ENCODE peak calls at places on chromosomes 6 and 20, in seven cellular contexts. Z is CD14-positive monocyte; S is RWPE1; F is cardiac fibroblast; B is GM23338; E is left ventricle myocardium inferior; N is CD4-positive, alpha-beta T cell. L is an unnamed sample.

GRCh38 chr6:72863106-72863505 is 241.2 kb downstream of the KCNQ5 start:
- DNase-seq in S (no peak), N (no peak), Z (no peak), E (no peak), B (no peak), F (no peak), L (no peak)

GRCh38 chr6:38354905-38355304 is 284.8 kb downstream of the BTBD9 start:
- DNase-seq in E (no peak), S (no peak), Z (no peak), F (no peak), B (no peak), N (no peak), L (no peak)

GRCh38 chr20:20436689-20437088 is 68.8 kb downstream of the INSM1 start:
- DNase-seq in E (no peak), F (no peak), Z (no peak), N (no peak), S (no peak), B (no peak), L (no peak)

GRCh38 chr6:132495604-132496079 is 17.3 kb downstream of the STX7 start:
- DNase-seq in E (no peak), N (no peak), B (no peak), F (no peak), Z (no peak), S (no peak), L (no peak)

GRCh38 chr6:143634486-143634885 is 43.3 kb upstream of the PHACTR2 start:
- DNase-seq in Z (no peak), S (peak), F (no peak), B (no peak), E (no peak), N (no peak), L (no peak)

GRCh38 chr6:76861403-76861802 is 601.9 kb downstream of the HTR1B start:
- DNase-seq in N (no peak), F (no peak), E (no peak), B (peak), S (peak), Z (no peak), L (no peak)

GRCh38 chr20:40689100-40689942 is at the start of gene MAFB:
- DNase-seq in E (peak), S (peak), N (no peak), B (peak), F (peak), Z (peak), L (peak)

GRCh38 chr6:151021878-151022277 is 156.4 kb downstream of the MTHFD1L start:
- DNase-seq in N (no peak), Z (no peak), E (no peak), S (no peak), B (no peak), F (peak), L (no peak)

GRCh38 chr20:35978041-35978513 is 9.7 kb downstream of the CNBD2 start:
- DNase-seq in Z (peak), F (peak), S (no peak), E (no peak), B (no peak), N (no peak), L (no peak)

GRCh38 chr6:121873595-121873994 is 438.1 kb downstream of the GJA1 start:
- DNase-seq in E (no peak), N (no peak), S (no peak), Z (no peak), B (no peak), F (no peak), L (no peak)

GRCh38 chr6:66226099-66226498 is 519.1 kb upstream of the EYS start:
- DNase-seq in S (peak), B (no peak), F (no peak), N (no peak), E (no peak), Z (no peak), L (no peak)

GRCh38 chr6:121333196-121333595 is 1.1 kb downstream of the TBC1D32 start:
- DNase-seq in N (no peak), E (no peak), S (no peak), B (no peak), F (no peak), Z (no peak), L (no peak)

GRCh38 chr6:109373762-109374161 is 8.5 kb downstream of the CD164 start:
- DNase-seq in N (no peak), Z (peak), S (no peak), B (no peak), E (no peak), F (no peak), L (no peak)

GRCh38 chr6:56659721-56660373 is 17.2 kb upstream of the DST start:
- DNase-seq in B (no peak), S (no peak), Z (no peak), F (no peak), E (no peak), N (no peak), L (no peak)

GRCh38 chr20:63706852-63707557 is 771 bp downstream of the ARFRP1 start:
- DNase-seq in F (peak), Z (peak), N (peak), B (peak), S (peak), E (no peak), L (peak)
- TF ChIP-seq CTCF in F (peak), Z (no peak), N (peak), B (peak), S (peak), E (no peak), L (peak)

DNA sequence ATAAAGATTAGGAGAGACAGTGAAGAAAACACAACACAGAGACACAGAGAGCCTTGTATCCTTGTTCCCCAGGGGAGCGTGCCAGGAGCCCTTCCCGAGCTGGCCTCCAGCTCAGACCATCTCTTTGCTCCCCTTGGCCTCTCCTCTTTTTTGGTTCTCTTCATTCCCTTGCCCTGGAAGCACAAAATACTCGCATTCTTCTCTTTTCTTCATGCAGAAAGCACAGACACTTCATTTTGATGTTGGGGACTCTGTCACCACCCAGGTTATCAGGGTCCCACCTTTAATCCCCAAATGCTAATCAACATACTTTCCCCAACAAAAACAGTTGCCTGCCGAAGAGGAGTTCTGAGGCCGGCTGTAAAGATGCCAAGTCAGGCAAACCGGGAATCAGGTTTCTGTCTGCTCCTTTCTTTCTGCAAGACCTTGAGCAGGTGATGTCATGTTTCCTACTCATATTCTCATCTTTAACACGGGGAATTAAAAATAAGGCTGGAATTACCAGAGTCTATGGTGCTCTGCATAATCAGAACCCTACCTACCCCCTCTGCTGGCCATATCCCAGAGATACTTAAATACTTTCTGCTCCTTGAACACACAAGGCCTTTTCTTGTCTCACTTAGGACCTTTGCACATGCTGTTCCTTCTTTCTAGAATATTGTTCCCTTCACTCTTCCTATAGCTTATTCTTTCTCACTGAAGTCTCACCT is 21.7 kb downstream of the TGM6 start:
- DNase-seq in N (no peak), Z (no peak), E (no peak), B (peak), F (peak), S (peak), L (no peak)
- TF ChIP-seq CTCF in N (no peak), Z (peak), E (no peak), B (peak), F (peak), S (peak), L (peak)

GRCh38 chr6:35229304-35229703 is 15.5 kb downstream of the SCUBE3 start:
- DNase-seq in E (no peak), S (no peak), N (no peak), B (no peak), Z (no peak), F (no peak), L (no peak)
- TF ChIP-seq CTCF in E (no peak), S (no peak), N (no peak), B (no peak), Z (no peak), F (no peak), L (no peak)

GRCh38 chr6:42454428-42454791 is 2.7 kb upstream of the TRERF1 start:
- DNase-seq in Z (no peak), N (no peak), B (peak), E (peak), S (no peak), F (no peak), L (no peak)
- TF ChIP-seq CTCF in Z (no peak), N (no peak), B (no peak), E (no peak), S (no peak), F (no peak), L (no peak)

DNA sequence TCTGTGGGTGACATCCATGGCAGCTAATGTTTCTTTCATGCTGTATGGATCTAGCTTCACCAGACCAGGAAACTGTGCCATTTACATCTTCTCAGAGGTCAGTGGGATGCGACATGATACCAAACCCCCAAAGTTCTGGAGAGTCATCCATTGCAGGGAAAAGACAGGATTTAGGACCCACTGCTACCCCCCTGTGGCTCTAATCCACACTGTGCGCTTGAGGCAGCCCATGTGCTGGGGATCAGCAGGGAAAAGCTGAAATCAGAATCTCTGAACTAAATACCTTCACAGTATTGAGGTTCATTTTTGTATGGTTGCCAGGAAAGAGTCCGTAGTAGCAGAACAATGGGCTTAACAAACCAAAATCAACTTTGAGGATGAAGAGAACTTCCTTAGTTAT is 164.4 kb downstream of the TMEM242 start:
- DNase-seq in F (no peak), S (no peak), Z (no peak), E (no peak), B (peak), N (no peak), L (no peak)
- TF ChIP-seq CTCF in F (no peak), S (no peak), Z (no peak), E (peak), B (peak), N (no peak), L (peak)

DNA sequence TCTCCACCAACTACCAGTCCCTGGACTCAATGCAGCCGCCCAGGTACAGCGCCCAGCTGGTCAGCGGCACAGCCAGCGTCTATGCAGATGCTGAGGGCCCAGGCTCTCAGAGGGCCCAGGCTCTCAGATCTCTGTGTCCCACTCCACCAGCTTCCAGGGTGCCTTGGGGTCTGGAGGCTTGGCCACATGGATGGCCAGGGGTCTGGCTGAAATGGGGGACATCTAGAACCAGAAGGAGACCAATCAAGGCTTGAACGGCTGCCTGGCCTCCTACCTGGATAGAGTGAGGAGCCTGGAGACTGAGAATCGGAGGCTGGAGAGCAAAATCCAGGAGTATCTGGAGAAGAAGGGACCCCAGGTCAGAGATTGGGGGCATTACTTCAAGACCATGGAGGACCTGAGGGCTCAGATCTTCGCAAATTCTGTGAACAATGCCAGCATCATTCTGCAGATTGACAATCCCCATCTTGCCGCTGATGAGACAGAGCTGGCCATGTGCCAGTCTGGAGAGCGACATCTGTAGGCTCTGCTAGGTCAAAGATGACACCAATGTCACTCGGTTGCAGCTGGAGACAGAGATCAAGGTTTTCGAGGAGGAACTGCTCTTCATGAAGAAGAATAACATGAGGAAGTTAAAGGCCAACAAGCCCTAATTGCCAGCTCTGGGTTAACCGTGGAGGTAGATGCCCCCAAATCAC is 44.1 kb upstream of the GRM4 start:
- DNase-seq in F (no peak), E (peak), Z (peak), B (no peak), S (no peak), N (peak), L (peak)
- TF ChIP-seq CTCF in F (no peak), E (no peak), Z (no peak), B (no peak), S (no peak), N (no peak), L (no peak)

GRCh38 chr6:142417331-142417750 is 115.5 kb downstream of the ADGRG6 start:
- DNase-seq in B (no peak), S (no peak), Z (no peak), N (no peak), E (no peak), F (no peak), L (no peak)
- TF ChIP-seq CTCF in B (no peak), S (no peak), Z (no peak), N (no peak), E (no peak), F (no peak), L (no peak)

DNA sequence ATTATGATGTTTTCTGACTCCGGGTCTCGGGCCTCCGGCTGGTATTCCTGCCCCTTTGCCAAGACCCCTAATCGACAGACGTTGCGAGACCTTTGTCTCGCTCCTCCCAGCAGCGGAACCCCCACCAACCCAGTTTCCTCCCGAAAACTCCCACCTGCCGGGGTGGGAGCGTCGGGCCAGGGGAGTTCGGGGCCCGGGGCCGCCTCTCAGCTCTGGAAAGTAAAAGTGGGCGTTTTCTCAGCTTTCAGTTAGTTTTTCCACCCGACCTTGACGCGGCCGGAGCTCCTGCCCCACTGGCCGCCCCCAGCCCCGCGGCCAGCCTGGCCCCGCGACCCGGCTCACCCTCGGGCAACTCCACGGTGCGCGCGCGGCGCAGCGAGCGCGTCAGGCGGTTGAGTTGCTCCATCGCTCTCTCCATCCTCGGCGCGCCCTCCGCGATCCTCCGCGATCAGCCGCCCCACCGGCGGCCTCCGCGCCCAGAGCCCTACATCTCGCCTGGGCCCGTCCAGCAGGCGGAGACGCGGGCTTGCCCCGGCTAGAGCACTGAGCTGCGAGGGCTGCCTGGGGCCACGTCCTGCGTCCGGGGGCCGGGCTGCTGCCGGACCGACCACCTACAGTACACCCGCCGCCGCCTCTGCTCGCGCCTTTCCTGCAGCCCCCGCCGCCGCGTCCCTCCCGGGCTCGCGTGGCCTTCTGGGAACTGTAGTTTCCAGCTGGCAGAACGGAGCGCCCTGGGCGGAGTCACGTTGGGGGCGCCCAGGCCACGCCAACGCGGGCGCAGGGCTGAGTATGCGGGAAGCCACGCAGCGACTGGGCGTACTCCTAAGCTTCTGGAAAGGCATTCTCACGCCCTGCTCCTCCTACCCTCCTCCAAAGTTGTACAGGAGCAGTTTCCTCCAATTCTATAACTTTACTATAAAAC is at the start of gene HACE1:
- DNase-seq in B (peak), F (peak), S (peak), N (peak), Z (peak), E (peak), L (peak)
- TF ChIP-seq CTCF in B (peak), F (no peak), S (no peak), N (peak), Z (peak), E (peak), L (peak)

DNA sequence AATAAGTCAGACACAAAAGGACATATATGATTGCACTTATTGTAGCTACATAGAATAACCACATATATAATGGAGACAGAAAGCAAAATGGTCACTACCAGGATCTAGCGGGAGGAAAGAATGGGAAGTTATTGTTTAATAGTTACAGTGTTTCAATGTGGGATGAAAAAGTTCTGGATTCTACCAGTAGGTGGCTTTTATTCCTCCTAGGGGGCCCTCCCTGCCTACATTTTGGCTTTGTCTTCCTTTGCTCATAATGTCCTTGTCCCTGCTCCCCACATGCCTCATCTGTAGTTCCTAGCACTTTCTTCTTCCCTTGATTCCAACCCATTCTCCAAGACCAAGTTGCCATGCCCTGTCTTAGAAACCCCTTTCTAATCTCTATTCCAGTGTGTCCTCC is 16.3 kb downstream of the ZNF133 start:
- DNase-seq in S (no peak), B (peak), E (no peak), Z (no peak), N (no peak), F (no peak), L (no peak)
- TF ChIP-seq CTCF in S (no peak), B (peak), E (no peak), Z (no peak), N (no peak), F (peak), L (peak)

DNA sequence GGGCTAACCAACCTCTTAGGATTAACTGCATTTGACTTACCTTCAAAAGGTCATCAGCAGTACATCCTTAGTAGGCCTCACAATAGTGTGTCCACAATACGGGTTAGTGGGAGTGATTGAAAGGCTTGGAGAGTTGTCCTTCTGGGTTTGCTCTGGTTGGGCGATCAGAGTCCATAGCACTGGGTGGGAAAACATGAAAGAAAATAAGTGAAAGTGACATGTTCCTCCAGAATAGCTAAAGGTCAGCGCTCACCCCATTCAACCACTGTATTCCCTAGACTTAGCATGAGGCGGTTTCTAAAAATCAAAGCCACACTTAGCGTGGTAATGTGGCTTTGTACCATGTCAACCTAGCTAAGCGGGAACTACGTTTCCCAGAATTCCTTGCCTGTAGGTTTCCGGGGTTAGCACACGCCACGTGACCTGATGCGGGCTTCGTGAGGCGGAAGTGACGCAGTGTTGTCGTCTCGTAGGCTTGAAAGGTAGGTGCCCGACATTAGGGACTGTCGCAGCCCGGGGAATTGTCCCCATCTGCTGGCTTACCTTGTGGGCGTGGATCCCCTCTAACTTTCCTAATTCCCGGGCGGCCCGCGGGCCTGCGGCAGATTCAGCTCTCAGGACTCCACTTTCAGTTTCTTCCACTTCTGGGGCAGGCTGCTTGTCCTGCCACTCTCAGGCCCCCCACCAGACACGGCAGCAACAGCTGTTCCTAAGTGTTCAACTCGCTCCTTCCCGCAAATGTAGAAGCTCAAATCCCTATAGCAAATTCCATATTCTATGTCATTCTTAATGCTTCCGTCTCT is 19.8 kb upstream of the SCP2D1 start:
- DNase-seq in E (peak), B (peak), N (peak), S (peak), F (peak), Z (peak), L (no peak)
- TF ChIP-seq CTCF in E (peak), B (peak), N (no peak), S (no peak), F (no peak), Z (no peak), L (peak)